ENCODE peak calls at places on chromosome 16, in eight cellular contexts. Y, G, D, X, H, V, C and K are unnamed samples.

GRCh38 chr16:85600905-85601639 is 12.1 kb upstream of the GSE1 start:
- DNase-seq in Y (no peak), G (no peak), D (no peak), X (no peak), H (no peak), V (no peak), C (no peak), K (no peak)

GRCh38 chr16:1119766-1120611 is 23.9 kb upstream of the C1QTNF8 start:
- DNase-seq in Y (no peak), G (no peak), D (no peak), X (no peak), H (no peak), V (no peak), C (no peak), K (no peak)

GRCh38 chr16:57540906-57541753 is 1.3 kb upstream of the ADGRG5 start:
- DNase-seq in Y (no peak), G (peak), D (peak), X (no peak), H (no peak), V (no peak), C (no peak), K (no peak)

GRCh38 chr16:59854846-59855439 is 1120.8 kb upstream of the GOT2 start:
- DNase-seq in Y (no peak), G (no peak), D (no peak), X (no peak), H (no peak), V (no peak), C (no peak), K (no peak)

GRCh38 chr16:1959269-1960039 is at the start of gene NDUFB10:
- DNase-seq in Y (peak), G (peak), D (peak), X (peak), H (peak), V (peak), C (peak), K (peak)

GRCh38 chr16:82580293-82580900 is 46.4 kb upstream of the CDH13 start:
- DNase-seq in Y (peak), G (no peak), D (peak), X (no peak), H (no peak), V (no peak), C (no peak), K (peak)

GRCh38 chr16:19436540-19436939 is 18.9 kb downstream of the TMC5 start:
- DNase-seq in Y (no peak), G (no peak), D (no peak), X (no peak), H (no peak), V (no peak), C (no peak), K (no peak)

GRCh38 chr16:29702307-29702706 is 23.3 kb downstream of the QPRT start:
- DNase-seq in Y (no peak), G (no peak), D (no peak), X (no peak), H (peak), V (no peak), C (no peak), K (no peak)

GRCh38 chr16:14180431-14181059 is 109.4 kb downstream of the MRTFB start:
- DNase-seq in Y (no peak), G (no peak), D (no peak), X (peak), H (no peak), V (no peak), C (no peak), K (no peak)